ENCODE peak calls at places on chromosome 3, in four cellular contexts. I is activated T-helper 1 cell treated with anti-CD3 and anti-CD28 coated beads, Interleukin-12 subunit alpha, Interleukin-12 subunit beta, Interleukin-2, Interleukin-4 antibody, amounts not matched to agents 30 ng/mL and 10 ng/mL and 1 ng/mL, durations not matched to agents 14 hours and 24 hours and 36 hours; P is NCI-H2171 treated with DMSO at 0.1 percent for 48 hours; Y is effector memory CD8-positive, alpha-beta T cell. L is an unnamed sample.

GRCh38 chr3:195160257-195160898 is 110.6 kb downstream of the XXYLT1 start:
- DNase-seq in I (no peak), P (no peak), Y (no peak), L (no peak)

GRCh38 chr3:183542355-183542754 is 13.2 kb downstream of the KLHL6 start:
- DNase-seq in I (no peak), P (no peak), Y (no peak), L (no peak)

GRCh38 chr3:98602078-98602678 is 8.8 kb upstream of the CPOX start:
- DNase-seq in I (no peak), P (peak), Y (no peak), L (peak)

GRCh38 chr3:136817448-136817847 is 1.5 kb upstream of the SLC35G2 start:
- DNase-seq in I (no peak), P (no peak), Y (no peak), L (no peak)

GRCh38 chr3:134094491-134094890 is 64.8 kb upstream of the SLCO2A1 start:
- DNase-seq in I (no peak), P (no peak), Y (no peak), L (no peak)

GRCh38 chr3:114624676-114625181 is 330.9 kb downstream of the TIGIT start:
- DNase-seq in I (no peak), P (no peak), Y (no peak), L (no peak)

GRCh38 chr3:115958531-115958930 is 335.2 kb downstream of the GAP43 start:
- DNase-seq in I (no peak), P (peak), Y (no peak), L (no peak)

GRCh38 chr3:112333002-112333385 is at the start of gene CD200:
- DNase-seq in I (peak), P (peak), Y (peak), L (peak)

GRCh38 chr3:46910166-46910760 is 32.7 kb downstream of the PTH1R start:
- DNase-seq in I (no peak), P (no peak), Y (no peak), L (no peak)

GRCh38 chr3:137866933-137867332 is 102.8 kb downstream of the SOX14 start:
- DNase-seq in I (no peak), P (no peak), Y (no peak), L (no peak)

GRCh38 chr3:49649576-49649975 is 24.6 kb upstream of the APEH start:
- DNase-seq in I (no peak), P (no peak), Y (no peak), L (no peak)

GRCh38 chr3:26058774-26059455 is 269.0 kb downstream of the OXSM start:
- DNase-seq in I (no peak), P (no peak), Y (no peak), L (no peak)

GRCh38 chr3:51961011-51961410 is 5.8 kb downstream of the GPR62 start:
- DNase-seq in I (no peak), P (no peak), Y (no peak), L (no peak)

GRCh38 chr3:100057716-100058575 is 56.4 kb downstream of the FILIP1L start:
- DNase-seq in I (no peak), P (no peak), Y (no peak), L (no peak)